ENCODE peak calls at places on chromosomes 4 and X, in five cellular contexts. V, N, K, D and O are unnamed samples.

GRCh38 chr4:173990126-173990878 is 293.2 kb downstream of the FBXO8 start:
- DNase-seq in V (peak), N (no peak), D (peak), K (peak), O (no peak)

GRCh38 chr4:8009710-8010534 is 70.3 kb upstream of the AFAP1 start:
- DNase-seq in N (peak), D (no peak), K (no peak), V (no peak), O (no peak)

GRCh38 chrX:47578692-47579091 is 3.5 kb upstream of the TIMP1 start:
- DNase-seq in D (no peak), N (no peak), K (no peak), V (no peak), O (no peak)

GRCh38 chr4:28010543-28011235 is 1150.0 kb downstream of the STIM2 start:
- DNase-seq in D (no peak), N (no peak), K (peak), V (no peak), O (no peak)

GRCh38 chrX:104428231-104428630 is 137.8 kb upstream of the IL1RAPL2 start:
- DNase-seq in V (no peak), N (no peak), D (no peak), K (no peak), O (no peak)

GRCh38 chr4:7516116-7516772 is 81.5 kb upstream of the PSAPL1 start:
- DNase-seq in N (no peak), D (no peak), V (no peak), K (no peak), O (no peak)

GRCh38 chr4:140884431-140885058 is 128.4 kb upstream of the TBC1D9 start:
- DNase-seq in K (peak), N (peak), V (peak), D (peak), O (no peak)

GRCh38 chr4:40180356-40180755 is 16.5 kb upstream of the RHOH start:
- DNase-seq in K (peak), N (no peak), V (no peak), D (peak), O (no peak)

GRCh38 chr4:86536166-86536565 is 57.9 kb upstream of the PTPN13 start:
- DNase-seq in V (no peak), K (peak), D (no peak), N (no peak), O (no peak)

GRCh38 chrX:106281383-106281782 is 113.3 kb downstream of the PWWP3B start:
- DNase-seq in K (no peak), N (no peak), D (no peak), V (no peak), O (no peak)

GRCh38 chr4:138348055-138348454 is 105.9 kb upstream of the SLC7A11 start:
- DNase-seq in D (peak), V (no peak), K (no peak), N (no peak), O (no peak)

GRCh38 chr4:102850373-102850772 is 18.4 kb upstream of the CISD2 start:
- DNase-seq in D (no peak), K (no peak), N (no peak), V (no peak), O (no peak)

DNA sequence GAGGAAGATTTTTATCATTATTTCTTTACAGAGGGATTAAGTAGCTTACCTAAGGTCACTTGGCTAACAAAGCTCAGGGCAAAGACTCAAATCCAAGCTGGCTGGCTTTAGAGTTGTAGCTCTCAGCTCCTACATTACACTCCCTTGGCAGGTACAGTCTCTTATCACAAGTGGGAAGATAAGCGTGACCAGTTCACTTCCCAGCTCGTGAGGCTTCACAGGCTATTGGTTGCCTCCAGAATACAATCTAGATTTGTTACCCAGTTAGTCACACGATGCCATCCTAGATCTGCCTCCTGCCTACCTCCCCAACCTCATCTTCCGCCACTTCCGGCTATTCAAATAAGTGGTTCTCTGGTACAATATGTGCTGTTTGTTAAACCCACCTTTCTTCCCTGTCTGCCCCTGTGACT is 3.7 kb downstream of the MMRN1 start:
- DNase-seq in K (no peak), V (peak), N (no peak), D (no peak), O (no peak)
- H3K4me3 ChIP-seq in K (no peak), V (no peak), N (no peak), D (no peak), O (no peak)

GRCh38 chrX:154367474-154368308 is 6.7 kb downstream of the FLNA start:
- DNase-seq in K (no peak), N (no peak), D (no peak), V (no peak), O (no peak)
- H3K4me3 ChIP-seq in K (peak), N (peak), D (no peak), V (no peak), O (peak)

DNA sequence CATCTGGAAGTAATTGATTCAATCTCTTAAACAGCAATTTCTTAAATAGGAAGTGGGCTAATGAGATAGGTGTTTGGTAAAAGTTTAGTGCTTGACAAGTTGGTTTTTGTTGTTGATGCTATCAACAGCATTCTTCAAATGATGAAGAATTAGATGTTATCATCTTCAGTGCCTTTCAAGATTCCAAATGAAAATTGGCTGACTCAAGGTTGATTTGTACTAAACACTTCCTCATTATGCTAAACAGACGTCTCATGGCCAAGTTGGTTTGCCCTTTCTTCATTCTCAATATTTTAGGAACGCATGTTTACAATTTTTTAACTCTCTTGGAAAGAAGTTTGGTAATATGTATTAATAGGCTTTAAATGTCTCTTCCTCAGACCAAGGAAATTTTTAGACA is 86.0 kb downstream of the MID1IP1 start:
- DNase-seq in K (no peak), V (no peak), N (no peak), D (no peak), O (no peak)
- H3K4me3 ChIP-seq in K (no peak), V (no peak), N (no peak), D (no peak), O (no peak)

GRCh38 chr4:123406862-123407261 is 10.3 kb downstream of the SPRY1 start:
- DNase-seq in D (no peak), V (no peak), K (no peak), N (no peak), O (no peak)

GRCh38 chr4:123405212-123405856 is 8.7 kb downstream of the SPRY1 start:
- DNase-seq in V (no peak), N (no peak), D (no peak), K (no peak), O (no peak)

GRCh38 chr4:123401466-123402175 is 5.0 kb downstream of the SPRY1 start:
- DNase-seq in N (no peak), V (peak), D (no peak), K (no peak), O (no peak)

GRCh38 chr4:123399638-123400358 is 3.2 kb downstream of the SPRY1 start:
- DNase-seq in K (peak), N (no peak), D (no peak), V (peak), O (no peak)

DNA sequence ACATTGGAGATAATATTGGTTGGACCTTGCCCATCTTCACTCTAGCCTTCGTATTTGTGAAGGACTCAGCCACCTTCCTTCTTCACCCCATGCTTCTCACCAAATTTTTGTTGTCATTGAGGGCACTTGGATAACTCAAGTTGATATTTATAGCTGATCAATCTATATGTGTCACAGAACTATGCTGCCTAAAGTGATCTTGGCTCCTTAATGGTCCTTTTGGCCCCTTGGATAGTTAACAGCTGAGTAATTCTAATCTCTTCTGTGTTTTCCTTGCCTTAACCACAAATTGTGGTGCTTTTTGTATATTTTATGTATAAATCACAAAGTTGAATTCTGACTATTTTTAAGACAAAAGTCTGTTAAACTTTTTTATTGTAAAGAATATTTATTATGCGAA is 6.6 kb downstream of the SPRY1 start:
- DNase-seq in D (no peak), N (no peak), K (no peak), V (no peak), O (no peak)
- H3K4me3 ChIP-seq in D (no peak), N (no peak), K (no peak), V (no peak), O (no peak)

DNA sequence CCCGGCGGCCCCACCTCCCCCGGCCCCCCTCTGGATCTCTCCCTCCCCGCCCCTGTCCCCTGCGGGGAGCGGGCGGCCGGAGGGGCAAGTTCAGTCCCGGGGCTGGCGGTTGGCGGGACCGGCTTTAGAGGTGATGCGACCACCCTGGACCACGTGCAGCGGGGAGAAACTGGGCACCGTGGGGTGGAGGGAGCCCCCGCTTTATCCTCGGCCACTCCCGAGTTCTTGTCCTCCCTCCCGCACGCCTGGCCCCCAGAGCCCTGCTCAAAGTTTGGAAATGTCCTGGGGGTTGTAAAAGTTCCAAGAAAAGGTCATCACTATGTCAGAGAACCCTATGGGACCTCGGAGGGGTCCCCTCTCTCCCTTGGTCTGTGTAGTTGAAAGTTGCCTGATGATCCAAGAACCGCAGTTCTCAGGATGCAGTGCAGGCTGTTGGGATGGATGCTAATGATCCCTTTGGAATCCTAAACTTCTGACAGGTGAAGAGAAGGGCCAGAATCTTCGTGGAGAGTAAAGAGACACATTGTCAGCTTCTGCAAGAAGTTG is 411 bp upstream of the VEGFC start:
- DNase-seq in D (no peak), N (no peak), V (no peak), K (no peak), O (no peak)
- H3K4me3 ChIP-seq in D (no peak), N (peak), V (no peak), K (peak), O (peak)

DNA sequence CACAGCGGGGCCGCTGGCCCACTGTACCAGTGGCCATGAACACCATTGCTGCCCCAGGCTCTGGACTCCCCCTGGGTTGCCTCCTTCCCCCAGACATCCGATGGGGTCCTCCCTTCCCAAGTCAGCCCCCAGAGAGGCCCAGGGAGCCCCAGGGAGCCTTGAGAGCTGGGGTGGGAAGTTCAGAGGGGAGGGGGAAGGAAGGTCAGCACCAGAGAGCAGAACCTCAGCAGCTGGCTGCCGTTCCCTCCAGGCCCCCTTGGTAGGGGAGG is 464 bp upstream of the ARHGAP4 start:
- DNase-seq in N (no peak), K (no peak), D (no peak), V (peak), O (no peak)
- H3K4me3 ChIP-seq in N (peak), K (no peak), D (peak), V (no peak), O (no peak)

DNA sequence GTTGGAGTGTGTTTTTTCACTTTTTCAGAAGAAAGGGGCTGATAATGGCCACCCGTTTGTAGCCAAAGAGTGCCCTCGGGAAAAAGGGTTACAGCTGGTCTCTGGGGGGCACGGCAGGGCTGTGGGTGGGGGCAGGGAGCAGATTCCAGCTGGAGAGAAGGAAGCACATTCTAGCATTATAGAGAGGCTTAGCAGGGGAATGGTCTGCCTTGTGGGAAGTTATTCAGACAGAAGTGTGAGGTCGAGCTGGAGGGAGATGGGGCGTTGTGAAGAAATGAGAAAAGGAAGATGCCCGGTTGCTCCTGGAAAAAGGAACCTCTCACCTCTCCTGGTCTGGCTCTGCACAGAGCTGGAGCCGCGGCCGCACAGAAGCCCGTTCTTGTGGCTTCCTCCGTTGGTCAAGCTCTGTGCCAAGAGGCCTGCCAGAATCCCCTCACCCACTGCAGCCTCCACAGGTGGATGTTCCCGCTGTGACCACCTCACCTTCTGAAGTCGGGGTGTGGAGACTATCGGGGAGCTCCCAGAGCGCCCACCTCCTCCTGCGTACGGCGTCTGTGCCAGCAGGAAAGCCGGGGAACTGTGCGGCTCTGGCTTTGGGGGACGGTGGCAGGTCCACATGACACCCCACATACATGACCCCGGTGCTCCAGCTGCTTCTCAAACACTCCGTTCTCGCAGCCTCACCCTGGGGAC is 52.4 kb upstream of the HGFAC start:
- DNase-seq in N (no peak), D (no peak), K (no peak), V (no peak), O (peak)
- H3K4me3 ChIP-seq in N (no peak), D (no peak), K (peak), V (no peak), O (no peak)